ENCODE peak calls at places on chromosomes 1 and 21, in seven cellular contexts. W is GM23248, X is PC-3, B is neural progenitor cell, P is MM.1S, Y is OCI-LY7, R is HCT116. T is an unnamed sample.

GRCh38 chr1:226763741-226764264 is 24.7 kb upstream of the ITPKB start:
- DNase-seq in R (no peak), X (peak; percentile 97), P (peak; percentile 59), W (peak; percentile 82), Y (peak; percentile 57), B (no peak), T (peak; percentile 75)

GRCh38 chr1:246795094-246795671 is 71.0 kb downstream of the SCCPDH start:
- DNase-seq in X (no peak), Y (no peak), P (no peak), W (peak; percentile 66), R (no peak), B (no peak), T (no peak)

GRCh38 chr1:72284398-72285073 is 2.2 kb upstream of the NEGR1 start:
- DNase-seq in W (peak; percentile 94), R (no peak), X (peak; percentile 97), P (peak; percentile 79), Y (no peak), B (peak; percentile 76), T (peak; percentile 56)

GRCh38 chr1:85867189-85867588 is 159.0 kb upstream of the ZNHIT6 start:
- DNase-seq in Y (no peak), B (no peak), W (no peak), X (no peak), R (no peak), P (no peak), T (no peak)

GRCh38 chr1:58901008-58901407 is 117.2 kb upstream of the JUN start:
- DNase-seq in R (no peak), Y (no peak), X (peak; percentile 61), P (no peak), B (no peak), W (no peak), T (no peak)

GRCh38 chr1:166488327-166488726 is 321.5 kb upstream of the FAM78B start:
- DNase-seq in W (no peak), X (peak; percentile 65), B (no peak), R (no peak), P (no peak), Y (no peak), T (no peak)

GRCh38 chr1:60488857-60489256 is 415.3 kb upstream of the C1orf87 start:
- DNase-seq in B (no peak), P (no peak), W (no peak), R (no peak), X (no peak), Y (no peak), T (no peak)

GRCh38 chr1:7388141-7388487 is 383.0 kb upstream of the VAMP3 start:
- DNase-seq in W (no peak), P (no peak), R (no peak), B (no peak), Y (no peak), X (no peak), T (no peak)

GRCh38 chr21:16047857-16048256 is 318.1 kb downstream of the USP25 start:
- DNase-seq in X (no peak), B (no peak), R (no peak), W (no peak), Y (no peak), P (no peak), T (no peak)

GRCh38 chr1:40248429-40248828 is 692 bp downstream of the TMCO2 start:
- DNase-seq in Y (no peak), P (no peak), B (no peak), W (no peak), X (no peak), R (no peak), T (no peak)
- H3K4me3 ChIP-seq in Y (no peak overlapping the region), P (no peak overlapping the region), B (no peak overlapping the region), W (no peak overlapping the region), X (no peak overlapping the region), R (no peak overlapping the region), T (no peak overlapping the region)

GRCh38 chr1:80534606-80535360 is 1266.0 kb upstream of the ADGRL2 start:
- DNase-seq in W (no peak), X (peak; percentile 11), B (no peak), Y (no peak), R (peak; percentile 55), P (no peak), T (no peak)

GRCh38 chr1:80533775-80534314 is 1266.9 kb upstream of the ADGRL2 start:
- DNase-seq in Y (no peak), W (no peak), B (no peak), P (no peak), R (no peak), X (no peak), T (no peak)

GRCh38 chr1:80535446-80535845 is 1265.3 kb upstream of the ADGRL2 start:
- DNase-seq in Y (no peak), X (no peak), W (no peak), B (peak; percentile 8), P (no peak), R (no peak), T (no peak)

GRCh38 chr1:80531182-80531581 is 1269.6 kb upstream of the ADGRL2 start:
- DNase-seq in Y (no peak), R (peak; percentile 56), B (no peak), W (no peak), X (no peak), P (peak; percentile 76), T (no peak)

DNA sequence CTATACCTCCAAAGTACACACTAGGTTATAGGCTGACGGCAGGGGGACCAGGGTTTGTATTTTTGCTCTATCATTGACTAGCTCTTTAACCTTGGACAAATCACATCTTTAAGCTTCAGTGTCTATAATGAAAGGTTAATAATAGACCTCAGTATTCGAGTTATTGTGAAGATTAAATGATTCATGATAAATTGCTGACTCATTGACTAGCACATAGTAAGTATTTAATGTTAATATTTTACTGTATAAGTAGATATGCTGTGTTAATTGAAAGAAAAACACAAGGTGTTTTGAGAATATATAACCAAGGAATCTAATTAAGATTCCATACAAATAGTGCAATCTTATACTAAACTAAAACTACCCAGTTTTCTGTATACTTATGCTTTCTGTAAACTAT is 1267.6 kb upstream of the ADGRL2 start:
- DNase-seq in P (no peak), Y (no peak), B (no peak), X (no peak), R (no peak), W (no peak), T (no peak)
- TF ChIP-seq EZH2phosphoT487 in P (no peak), Y (no peak), B (no peak), X (no peak), R (no peak), W (no peak), T (no peak)

GRCh38 chr21:45423968-45424853 is 19.2 kb downstream of the COL18A1 start:
- DNase-seq in Y (no peak), W (no peak), B (no peak), R (no peak), P (no peak), X (no peak), T (no peak)
- H3K4me3 ChIP-seq in Y (no peak overlapping the region), W (no peak overlapping the region), B (no peak overlapping the region), R (no peak overlapping the region), P (no peak overlapping the region), X (no peak overlapping the region), T (no peak overlapping the region)

DNA sequence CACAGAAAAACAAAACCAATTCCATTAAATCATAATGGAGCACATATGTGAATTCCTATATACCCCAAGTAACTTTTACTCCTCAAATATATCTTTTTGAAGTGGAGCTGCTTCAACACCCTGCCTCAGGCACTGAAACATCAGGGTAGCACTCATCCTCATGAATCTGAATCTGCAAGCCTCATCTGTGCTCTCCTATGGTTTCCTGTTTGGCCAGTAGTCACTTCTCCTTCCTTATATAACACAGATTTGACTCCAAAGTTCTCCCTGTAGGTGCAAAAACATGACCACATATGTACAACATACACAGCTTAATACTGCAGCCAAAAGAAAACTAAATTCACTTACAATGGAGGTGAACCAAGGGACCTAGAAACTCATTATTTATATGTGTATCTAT is 7.2 kb downstream of the TRIT1 start:
- DNase-seq in P (no peak), R (no peak), B (no peak), Y (peak; percentile 24), X (no peak), W (no peak), T (no peak)
- TF ChIP-seq EZH2phosphoT487 in P (no peak), R (no peak), B (no peak), Y (no peak), X (no peak), W (no peak), T (no peak)

GRCh38 chr1:223177681-223178080 is 34.6 kb upstream of the TLR5 start:
- DNase-seq in R (no peak), X (no peak), B (no peak), Y (no peak), P (no peak), W (no peak), T (peak; percentile 19)
- H3K4me3 ChIP-seq in R (no peak overlapping the region), X (no peak overlapping the region), B (no peak overlapping the region), Y (no peak overlapping the region), P (no peak overlapping the region), W (no peak overlapping the region), T (no peak overlapping the region)

GRCh38 chr1:213399695-213400094 is 348.7 kb downstream of the RPS6KC1 start:
- DNase-seq in W (no peak), R (no peak), Y (no peak), X (no peak), P (no peak), B (peak; percentile 79), T (no peak)
- TF ChIP-seq EZH2phosphoT487 in W (no peak), R (no peak), Y (no peak), X (no peak), P (no peak), B (no peak), T (no peak)

GRCh38 chr1:198639581-198640235 is 868 bp downstream of the PTPRC start:
- DNase-seq in Y (peak; percentile 61), R (no peak), B (no peak), W (no peak), P (peak; percentile 2), X (no peak), T (no peak)
- H3K4me3 ChIP-seq in Y (peak overlapping the region; percentile 87), R (no peak overlapping the region), B (no peak overlapping the region), W (no peak overlapping the region), P (no peak overlapping the region), X (no peak overlapping the region), T (no peak overlapping the region)

DNA sequence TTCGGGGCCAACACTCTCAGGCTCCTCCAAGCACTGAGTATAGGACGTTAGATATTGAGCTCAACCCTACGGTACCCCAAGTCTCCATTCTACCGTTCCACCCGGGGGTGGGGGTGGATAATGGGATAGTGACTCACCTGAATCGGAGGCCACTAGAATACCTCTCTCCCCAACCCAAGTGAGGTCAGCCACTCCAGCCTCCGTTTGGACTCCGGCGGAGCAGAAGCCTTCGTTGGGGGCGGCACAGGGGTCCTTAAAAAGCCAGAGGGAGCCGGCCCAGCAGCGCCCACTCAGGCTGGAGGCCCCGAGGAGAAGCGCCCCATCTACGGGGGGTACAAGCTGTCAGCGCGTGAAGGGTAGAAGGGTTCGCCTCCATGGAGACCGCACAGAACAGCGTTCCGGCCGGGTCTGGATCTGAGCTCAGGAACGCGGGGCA is 556 bp downstream of the WDR77 start:
- DNase-seq in X (peak; percentile 34), R (no peak), W (peak; percentile 66), Y (peak; percentile 23), B (no peak), P (no peak), T (peak; percentile 37)
- TF ChIP-seq EZH2phosphoT487 in X (no peak), R (no peak), W (no peak), Y (no peak), B (no peak), P (no peak), T (no peak)

GRCh38 chr1:147598631-147599361 is 57.5 kb downstream of the BCL9 start:
- DNase-seq in W (peak; percentile 72), P (peak; percentile 31), Y (peak; percentile 51), B (peak; percentile 78), X (no peak), R (no peak), T (peak; percentile 76)
- H3K4me3 ChIP-seq in W (peak overlapping the region; percentile 85), P (peak overlapping the region; percentile 69), Y (peak overlapping the region; percentile 74), B (peak overlapping the region; percentile 83), X (peak overlapping the region; percentile 75), R (peak overlapping the region; percentile 48), T (peak overlapping the region; percentile 53)

T was measured in hepatocyte.